ENCODE peak calls at places on chromosomes 4 and X, in six cellular contexts. S is central memory CD4-positive, alpha-beta T cell; D is ACHN; X is CD4-positive, alpha-beta T cell; P is mucosa of gallbladder; G is dermis blood vessel endothelial cell. U is an unnamed sample.
A peak's percentile ranks its signal among the peaks of the same experiment; 100 is the strongest.

GRCh38 chrX:5399403-5399802 is 829.3 kb downstream of the NLGN4X start:
- DNase-seq in X (no peak), S (no peak), D (no peak), P (no peak), G (no peak), U (no peak)

GRCh38 chrX:125137521-125137920 is 182.2 kb upstream of the TEX13C start:
- DNase-seq in X (no peak), P (no peak), D (no peak), G (no peak), S (no peak), U (no peak)

GRCh38 chr4:8136529-8136928 is 22.1 kb downstream of the ABLIM2 start:
- DNase-seq in D (no peak), S (no peak), X (no peak), P (no peak), G (peak; percentile 63), U (no peak)

GRCh38 chrX:47958943-47959342 is 44.8 kb downstream of the ZNF182 start:
- DNase-seq in D (no peak), X (no peak), P (no peak), G (peak; percentile 36), S (peak; percentile 13), U (no peak)

GRCh38 chr4:74370912-74371311 is 6.0 kb downstream of the EREG start:
- DNase-seq in S (peak; percentile 9), P (peak; percentile 44), D (peak; percentile 77), G (peak; percentile 80), X (no peak), U (no peak)

GRCh38 chr4:133084421-133084820 is 64.7 kb upstream of the PCDH10 start:
- DNase-seq in P (no peak), X (no peak), S (no peak), G (no peak), D (no peak), U (no peak)

GRCh38 chr4:5383191-5383980 is 325.0 kb downstream of the EVC2 start:
- DNase-seq in G (no peak), S (no peak), X (no peak), D (no peak), P (no peak), U (no peak)

GRCh38 chr4:108270466-108271450 is 102.0 kb upstream of the LEF1 start:
- DNase-seq in G (no peak), S (no peak), X (no peak), D (no peak), P (peak; percentile 12), U (no peak)

GRCh38 chrX:130106071-130106470 is 4.2 kb downstream of the ELF4 start:
- DNase-seq in D (no peak), G (peak; percentile 67), S (no peak), P (no peak), X (no peak), U (no peak)

U was measured in posterior cingulate gyrus.